ENCODE peak calls at places on chromosomes 2 and 18, in six cellular contexts. W, T, K, D, F and L are unnamed samples.

GRCh38 chr2:3101016-3101703 is 276.5 kb downstream of the EIPR1 start:
- DNase-seq in W (no peak), T (no peak), K (no peak), D (no peak), F (no peak), L (no peak)

GRCh38 chr2:46216213-46216612 is 81.0 kb upstream of the EPAS1 start:
- DNase-seq in W (no peak), T (no peak), K (no peak), D (peak), F (no peak), L (no peak)

GRCh38 chr2:29766191-29766590 is 155.2 kb downstream of the ALK start:
- DNase-seq in W (no peak), T (no peak), K (no peak), D (peak), F (no peak), L (no peak)

GRCh38 chr2:230807686-230808085 is 57.1 kb upstream of the ITM2C start:
- DNase-seq in W (no peak), T (no peak), K (no peak), D (no peak), F (no peak), L (no peak)

GRCh38 chr18:54148151-54148550 is 76.3 kb downstream of the MBD2 start:
- DNase-seq in W (no peak), T (no peak), K (no peak), D (no peak), F (no peak), L (no peak)

GRCh38 chr2:164960159-164960558 is 4.8 kb upstream of the SLC38A11 start:
- DNase-seq in W (no peak), T (no peak), K (no peak), D (no peak), F (no peak), L (no peak)

GRCh38 chr2:238866656-238867277 is 18.9 kb downstream of the TWIST2 start:
- DNase-seq in W (no peak), T (no peak), K (no peak), D (no peak), F (no peak), L (no peak)

GRCh38 chr18:65415167-65415566 is 335.6 kb upstream of the CDH7 start:
- DNase-seq in W (no peak), T (no peak), K (no peak), D (no peak), F (peak), L (no peak)

GRCh38 chr2:178510388-178510787 is 30.1 kb downstream of the PLEKHA3 start:
- DNase-seq in W (no peak), T (no peak), K (no peak), D (no peak), F (no peak), L (no peak)

GRCh38 chr2:104938226-104938941 is 84.5 kb downstream of the POU3F3 start:
- DNase-seq in W (no peak), T (no peak), K (no peak), D (no peak), F (no peak), L (no peak)

GRCh38 chr2:47219970-47220369 is 64.9 kb upstream of the STPG4 start:
- DNase-seq in W (no peak), T (no peak), K (no peak), D (no peak), F (no peak), L (no peak)

GRCh38 chr2:120218181-120218580 is 5.0 kb downstream of the TMEM185B start:
- DNase-seq in W (no peak), T (no peak), K (no peak), D (no peak), F (no peak), L (no peak)

GRCh38 chr2:85536479-85536878 is 2.5 kb upstream of the MAT2A start:
- DNase-seq in W (no peak), T (no peak), K (no peak), D (peak), F (no peak), L (no peak)

GRCh38 chr2:164205347-164205746 is 415.9 kb downstream of the GRB14 start:
- DNase-seq in W (no peak), T (no peak), K (no peak), D (peak), F (no peak), L (no peak)

GRCh38 chr2:38266382-38267051 is 110.6 kb downstream of the ATL2 start:
- DNase-seq in W (no peak), T (no peak), K (no peak), D (no peak), F (no peak), L (no peak)

GRCh38 chr18:58947136-58947732 is 82.6 kb downstream of the ZNF532 start:
- DNase-seq in W (no peak), T (no peak), K (no peak), D (no peak), F (no peak), L (no peak)
- H3K4me3 ChIP-seq in W (no peak), T (no peak), K (no peak), D (no peak), F (no peak), L (no peak)

GRCh38 chr2:26410764-26411243 is 9.1 kb downstream of the DRC1 start:
- DNase-seq in W (no peak), T (no peak), K (no peak), D (no peak), F (no peak), L (no peak)
- H3K27ac ChIP-seq in W (no peak), T (no peak), K (no peak), D (no peak), F (no peak), L (no peak)

GRCh38 chr2:187451510-187451909 is 3.5 kb upstream of the CALCRL start:
- DNase-seq in W (no peak), T (no peak), K (no peak), D (no peak), F (no peak), L (no peak)
- TF ChIP-seq CTCF in W (no peak), T (no peak), K (no peak), D (no peak), F (no peak), L (no peak)

GRCh38 chr2:232238108-232238507 is 140.4 kb upstream of the ALPP start:
- DNase-seq in W (no peak), T (no peak), K (no peak), D (peak), F (no peak), L (no peak)
- H3K4me3 ChIP-seq in W (no peak), T (no peak), K (no peak), D (no peak), F (no peak), L (no peak)

DNA sequence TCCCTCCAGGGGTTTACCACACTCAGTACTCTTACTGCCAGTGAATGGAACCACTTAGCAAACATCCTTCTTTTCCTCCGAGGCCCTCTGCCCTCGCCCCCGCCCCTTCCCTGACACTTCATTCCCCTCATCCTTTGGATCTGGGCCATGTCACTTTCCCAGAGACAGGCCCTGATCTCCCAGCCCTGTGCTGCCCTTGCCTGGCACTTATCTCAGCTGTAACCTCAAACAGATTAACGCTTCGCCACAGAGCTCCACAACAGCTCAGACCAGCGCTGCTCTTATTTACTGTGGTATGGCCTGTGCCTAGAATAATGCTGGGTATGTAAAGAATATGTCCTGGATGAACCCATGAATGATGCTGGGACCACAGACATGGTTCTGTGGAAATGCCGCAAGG is 159.1 kb upstream of the TMEM200C start:
- DNase-seq in W (no peak), T (no peak), K (no peak), D (no peak), F (no peak), L (no peak)
- H3K27ac ChIP-seq in W (no peak), T (no peak), K (no peak), D (no peak), F (no peak), L (no peak)